ENCODE peak calls at places on chromosomes 7 and 10, in six cellular contexts. One of them, this sample, is unnamed.

GRCh38 chr10:113326160-113327111 is 226.4 kb upstream of the HABP2 start:
- DNase-seq in GM06990: peak
- DNase-seq in CD4-positive, alpha-beta T cell: no peak
- DNase-seq in osteocyte: no peak
- DNase-seq in progenitor cell of endocrine pancreas: no peak
- DNase-seq in endodermal cell: peak
- DNase-seq in this sample: no peak

GRCh38 chr7:111239437-111239836 is 148.5 kb downstream of the LRRN3 start:
- DNase-seq in GM06990: no peak
- DNase-seq in CD4-positive, alpha-beta T cell: no peak
- DNase-seq in osteocyte: no peak
- DNase-seq in progenitor cell of endocrine pancreas: no peak
- DNase-seq in endodermal cell: no peak
- DNase-seq in this sample: no peak

GRCh38 chr7:92178928-92179373 is at the start of gene LRRD1:
- DNase-seq in GM06990: peak
- DNase-seq in CD4-positive, alpha-beta T cell: peak
- DNase-seq in osteocyte: peak
- DNase-seq in progenitor cell of endocrine pancreas: peak
- DNase-seq in endodermal cell: peak
- DNase-seq in this sample: peak

GRCh38 chr7:155090647-155091046 is 20.5 kb downstream of the HTR5A start:
- DNase-seq in GM06990: no peak
- DNase-seq in CD4-positive, alpha-beta T cell: no peak
- DNase-seq in osteocyte: peak
- DNase-seq in progenitor cell of endocrine pancreas: no peak
- DNase-seq in endodermal cell: no peak
- DNase-seq in this sample: no peak

GRCh38 chr7:75711634-75712494 is 26.9 kb downstream of the HIP1 start:
- DNase-seq in GM06990: no peak
- DNase-seq in CD4-positive, alpha-beta T cell: no peak
- DNase-seq in osteocyte: no peak
- DNase-seq in progenitor cell of endocrine pancreas: no peak
- DNase-seq in endodermal cell: no peak
- DNase-seq in this sample: no peak

GRCh38 chr10:28806481-28806880 is 129.2 kb downstream of the BAMBI start:
- DNase-seq in GM06990: no peak
- DNase-seq in CD4-positive, alpha-beta T cell: no peak
- DNase-seq in osteocyte: no peak
- DNase-seq in progenitor cell of endocrine pancreas: no peak
- DNase-seq in endodermal cell: no peak
- DNase-seq in this sample: no peak

GRCh38 chr7:18459439-18459838 is 36.1 kb upstream of the HDAC9 start:
- DNase-seq in GM06990: no peak
- DNase-seq in CD4-positive, alpha-beta T cell: no peak
- DNase-seq in osteocyte: no peak
- DNase-seq in progenitor cell of endocrine pancreas: no peak
- DNase-seq in endodermal cell: no peak
- DNase-seq in this sample: no peak

GRCh38 chr10:68099736-68100135 is 9.6 kb upstream of the MYPN start:
- DNase-seq in GM06990: no peak
- DNase-seq in CD4-positive, alpha-beta T cell: no peak
- DNase-seq in osteocyte: no peak
- DNase-seq in progenitor cell of endocrine pancreas: no peak
- DNase-seq in endodermal cell: no peak
- DNase-seq in this sample: no peak

GRCh38 chr7:31074403-31074802 is 22.3 kb downstream of the ADCYAP1R1 start:
- DNase-seq in GM06990: no peak
- DNase-seq in CD4-positive, alpha-beta T cell: no peak
- DNase-seq in osteocyte: no peak
- DNase-seq in progenitor cell of endocrine pancreas: no peak
- DNase-seq in endodermal cell: no peak
- DNase-seq in this sample: no peak

GRCh38 chr7:23712368-23713284 is 2.6 kb downstream of the STK31 start:
- DNase-seq in GM06990: no peak
- DNase-seq in CD4-positive, alpha-beta T cell: no peak
- DNase-seq in osteocyte: no peak
- DNase-seq in progenitor cell of endocrine pancreas: no peak
- DNase-seq in endodermal cell: no peak
- DNase-seq in this sample: no peak
- TF ChIP-seq CTCF in GM06990: peak
- TF ChIP-seq CTCF in CD4-positive, alpha-beta T cell: peak
- TF ChIP-seq CTCF in osteocyte: peak
- TF ChIP-seq CTCF in progenitor cell of endocrine pancreas: peak
- TF ChIP-seq CTCF in endodermal cell: peak
- TF ChIP-seq CTCF in this sample: peak

GRCh38 chr7:44348300-44348699 is 22.9 kb upstream of the CAMK2B start:
- DNase-seq in GM06990: no peak
- DNase-seq in CD4-positive, alpha-beta T cell: no peak
- DNase-seq in osteocyte: no peak
- DNase-seq in progenitor cell of endocrine pancreas: no peak
- DNase-seq in endodermal cell: peak
- DNase-seq in this sample: no peak
- TF ChIP-seq CTCF in GM06990: peak
- TF ChIP-seq CTCF in CD4-positive, alpha-beta T cell: no peak
- TF ChIP-seq CTCF in osteocyte: peak
- TF ChIP-seq CTCF in progenitor cell of endocrine pancreas: peak
- TF ChIP-seq CTCF in endodermal cell: peak
- TF ChIP-seq CTCF in this sample: no peak

GRCh38 chr7:138449580-138449979 is 10.5 kb upstream of the TRIM24 start:
- DNase-seq in GM06990: no peak
- DNase-seq in CD4-positive, alpha-beta T cell: peak
- DNase-seq in osteocyte: no peak
- DNase-seq in progenitor cell of endocrine pancreas: no peak
- DNase-seq in endodermal cell: peak
- DNase-seq in this sample: peak
- TF ChIP-seq CTCF in GM06990: peak
- TF ChIP-seq CTCF in CD4-positive, alpha-beta T cell: peak
- TF ChIP-seq CTCF in osteocyte: peak
- TF ChIP-seq CTCF in progenitor cell of endocrine pancreas: no peak
- TF ChIP-seq CTCF in endodermal cell: peak
- TF ChIP-seq CTCF in this sample: peak

GRCh38 chr7:24720283-24720682 is 37.0 kb downstream of the GSDME start:
- DNase-seq in GM06990: no peak
- DNase-seq in CD4-positive, alpha-beta T cell: no peak
- DNase-seq in osteocyte: no peak
- DNase-seq in progenitor cell of endocrine pancreas: no peak
- DNase-seq in endodermal cell: no peak
- DNase-seq in this sample: no peak

GRCh38 chr7:24723178-24723530 is 34.1 kb downstream of the GSDME start:
- DNase-seq in GM06990: no peak
- DNase-seq in CD4-positive, alpha-beta T cell: no peak
- DNase-seq in osteocyte: peak
- DNase-seq in progenitor cell of endocrine pancreas: no peak
- DNase-seq in endodermal cell: no peak
- DNase-seq in this sample: no peak

GRCh38 chr7:24724451-24725190 is 32.6 kb downstream of the GSDME start:
- DNase-seq in GM06990: no peak
- DNase-seq in CD4-positive, alpha-beta T cell: no peak
- DNase-seq in osteocyte: peak
- DNase-seq in progenitor cell of endocrine pancreas: no peak
- DNase-seq in endodermal cell: no peak
- DNase-seq in this sample: no peak

GRCh38 chr7:24721378-24722030 is 35.8 kb downstream of the GSDME start:
- DNase-seq in GM06990: no peak
- DNase-seq in CD4-positive, alpha-beta T cell: no peak
- DNase-seq in osteocyte: peak
- DNase-seq in progenitor cell of endocrine pancreas: no peak
- DNase-seq in endodermal cell: peak
- DNase-seq in this sample: no peak

GRCh38 chr7:24722386-24723177 is 34.7 kb downstream of the GSDME start:
- DNase-seq in GM06990: no peak
- DNase-seq in CD4-positive, alpha-beta T cell: no peak
- DNase-seq in osteocyte: peak
- DNase-seq in progenitor cell of endocrine pancreas: no peak
- DNase-seq in endodermal cell: peak
- DNase-seq in this sample: no peak
- TF ChIP-seq CTCF in GM06990: no peak
- TF ChIP-seq CTCF in CD4-positive, alpha-beta T cell: no peak
- TF ChIP-seq CTCF in osteocyte: peak
- TF ChIP-seq CTCF in progenitor cell of endocrine pancreas: peak
- TF ChIP-seq CTCF in endodermal cell: peak
- TF ChIP-seq CTCF in this sample: peak

GRCh38 chr7:39624202-39624807 is 933 bp downstream of the RALA start:
- DNase-seq in GM06990: no peak
- DNase-seq in CD4-positive, alpha-beta T cell: no peak
- DNase-seq in osteocyte: no peak
- DNase-seq in progenitor cell of endocrine pancreas: no peak
- DNase-seq in endodermal cell: no peak
- DNase-seq in this sample: no peak
- TF ChIP-seq CTCF in GM06990: no peak
- TF ChIP-seq CTCF in CD4-positive, alpha-beta T cell: no peak
- TF ChIP-seq CTCF in osteocyte: no peak
- TF ChIP-seq CTCF in progenitor cell of endocrine pancreas: no peak
- TF ChIP-seq CTCF in endodermal cell: no peak
- TF ChIP-seq CTCF in this sample: peak

This sample was measured in neural crest cell.